ENCODE peak calls at places on chromosome 15, in eight cellular contexts. One of them, this sample, is unnamed.

GRCh38 chr15:87874896-87875661 is 381.5 kb downstream of the NTRK3 start:
- DNase-seq in body of pancreas: no peak
- DNase-seq in transverse colon: no peak
- DNase-seq in astrocyte: peak; percentile 72
- DNase-seq in cardiac muscle cell: peak; percentile 72
- DNase-seq in fibroblast of lung: peak; percentile 81
- DNase-seq in adrenal gland: no peak
- DNase-seq in esophagus muscularis mucosa: no peak
- DNase-seq in this sample: no peak

GRCh38 chr15:69386284-69386683 is 27.9 kb upstream of the KIF23 start:
- DNase-seq in fibroblast of lung: no peak
- DNase-seq in transverse colon: no peak
- DNase-seq in cardiac muscle cell: no peak
- DNase-seq in astrocyte: no peak
- DNase-seq in body of pancreas: no peak
- DNase-seq in esophagus muscularis mucosa: no peak
- DNase-seq in adrenal gland: no peak
- DNase-seq in this sample: no peak

GRCh38 chr15:91113036-91113435 is 13.0 kb downstream of the SV2B start:
- DNase-seq in body of pancreas: no peak
- DNase-seq in adrenal gland: no peak
- DNase-seq in astrocyte: no peak
- DNase-seq in cardiac muscle cell: no peak
- DNase-seq in esophagus muscularis mucosa: no peak
- DNase-seq in transverse colon: no peak
- DNase-seq in fibroblast of lung: no peak
- DNase-seq in this sample: no peak

GRCh38 chr15:72784233-72784876 is 797 bp upstream of the ADPGK start:
- DNase-seq in body of pancreas: no peak
- DNase-seq in cardiac muscle cell: peak; percentile 93
- DNase-seq in transverse colon: no peak
- DNase-seq in fibroblast of lung: peak; percentile 78
- DNase-seq in astrocyte: peak; percentile 74
- DNase-seq in adrenal gland: peak; percentile 75
- DNase-seq in esophagus muscularis mucosa: no peak
- DNase-seq in this sample: peak; percentile 39

GRCh38 chr15:57494575-57494974 is 97.1 kb upstream of the MYZAP start:
- DNase-seq in esophagus muscularis mucosa: no peak
- DNase-seq in body of pancreas: no peak
- DNase-seq in fibroblast of lung: no peak
- DNase-seq in adrenal gland: no peak
- DNase-seq in cardiac muscle cell: no peak
- DNase-seq in astrocyte: no peak
- DNase-seq in transverse colon: no peak
- DNase-seq in this sample: no peak

GRCh38 chr15:31403096-31403495 is 76.5 kb downstream of the KLF13 start:
- DNase-seq in adrenal gland: no peak
- DNase-seq in body of pancreas: no peak
- DNase-seq in transverse colon: no peak
- DNase-seq in fibroblast of lung: no peak
- DNase-seq in cardiac muscle cell: no peak
- DNase-seq in esophagus muscularis mucosa: no peak
- DNase-seq in astrocyte: no peak
- DNase-seq in this sample: no peak

GRCh38 chr15:72231847-72232461 is 964 bp upstream of the PKM start:
- DNase-seq in fibroblast of lung: peak; percentile 88
- DNase-seq in astrocyte: peak; percentile 84
- DNase-seq in cardiac muscle cell: peak; percentile 80
- DNase-seq in body of pancreas: peak; percentile 54
- DNase-seq in transverse colon: peak; percentile 59
- DNase-seq in esophagus muscularis mucosa: no peak
- DNase-seq in adrenal gland: peak; percentile 88
- DNase-seq in this sample: no peak

GRCh38 chr15:27449041-27449440 is 478.1 kb downstream of the GABRG3 start:
- DNase-seq in esophagus muscularis mucosa: no peak
- DNase-seq in transverse colon: no peak
- DNase-seq in cardiac muscle cell: peak; percentile 11
- DNase-seq in adrenal gland: no peak
- DNase-seq in astrocyte: peak; percentile 69
- DNase-seq in body of pancreas: no peak
- DNase-seq in fibroblast of lung: peak; percentile 77
- DNase-seq in this sample: no peak

GRCh38 chr15:43991235-43991634 is 164.4 kb downstream of the WDR76 start:
- DNase-seq in adrenal gland: no peak
- DNase-seq in fibroblast of lung: no peak
- DNase-seq in esophagus muscularis mucosa: no peak
- DNase-seq in astrocyte: no peak
- DNase-seq in transverse colon: no peak
- DNase-seq in body of pancreas: no peak
- DNase-seq in cardiac muscle cell: no peak
- DNase-seq in this sample: no peak

GRCh38 chr15:101303408-101303807 is 8.4 kb upstream of the SNRPA1 start:
- DNase-seq in astrocyte: no peak
- DNase-seq in transverse colon: no peak
- DNase-seq in body of pancreas: peak; percentile 0
- DNase-seq in cardiac muscle cell: no peak
- DNase-seq in adrenal gland: no peak
- DNase-seq in fibroblast of lung: no peak
- DNase-seq in esophagus muscularis mucosa: no peak
- DNase-seq in this sample: no peak

GRCh38 chr15:83285979-83286553 is 1.6 kb upstream of the BNC1 start:
- DNase-seq in astrocyte: peak; percentile 94
- DNase-seq in transverse colon: no peak
- DNase-seq in cardiac muscle cell: peak; percentile 74
- DNase-seq in esophagus muscularis mucosa: peak; percentile 60
- DNase-seq in adrenal gland: no peak
- DNase-seq in body of pancreas: no peak
- DNase-seq in fibroblast of lung: peak; percentile 95
- DNase-seq in this sample: peak; percentile 35

GRCh38 chr15:72197045-72197459 is 535 bp downstream of the GRAMD2A start:
- DNase-seq in transverse colon: no peak
- DNase-seq in cardiac muscle cell: no peak
- DNase-seq in adrenal gland: no peak
- DNase-seq in esophagus muscularis mucosa: no peak
- DNase-seq in body of pancreas: no peak
- DNase-seq in fibroblast of lung: no peak
- DNase-seq in astrocyte: no peak
- DNase-seq in this sample: no peak

GRCh38 chr15:57111002-57111401 is 192.6 kb downstream of the TCF12 start:
- DNase-seq in astrocyte: no peak
- DNase-seq in adrenal gland: no peak
- DNase-seq in body of pancreas: no peak
- DNase-seq in cardiac muscle cell: no peak
- DNase-seq in fibroblast of lung: no peak
- DNase-seq in transverse colon: no peak
- DNase-seq in esophagus muscularis mucosa: no peak
- DNase-seq in this sample: no peak

GRCh38 chr15:52295421-52295991 is at the start of gene MYO5C:
- DNase-seq in fibroblast of lung: peak; percentile 43
- DNase-seq in body of pancreas: peak; percentile 98
- DNase-seq in cardiac muscle cell: peak; percentile 37
- DNase-seq in transverse colon: peak; percentile 91
- DNase-seq in esophagus muscularis mucosa: no peak
- DNase-seq in adrenal gland: peak; percentile 88
- DNase-seq in astrocyte: peak; percentile 18
- DNase-seq in this sample: peak; percentile 85

GRCh38 chr15:85742186-85742751 is 52.5 kb downstream of the KLHL25 start:
- DNase-seq in cardiac muscle cell: peak; percentile 58
- DNase-seq in fibroblast of lung: peak; percentile 39
- DNase-seq in adrenal gland: no peak
- DNase-seq in esophagus muscularis mucosa: no peak
- DNase-seq in astrocyte: no peak
- DNase-seq in transverse colon: no peak
- DNase-seq in body of pancreas: no peak
- DNase-seq in this sample: no peak

GRCh38 chr15:34610388-34610787 is 26.9 kb upstream of the GOLGA8B start:
- DNase-seq in adrenal gland: no peak
- DNase-seq in transverse colon: no peak
- DNase-seq in fibroblast of lung: no peak
- DNase-seq in astrocyte: no peak
- DNase-seq in body of pancreas: no peak
- DNase-seq in cardiac muscle cell: no peak
- DNase-seq in esophagus muscularis mucosa: no peak
- DNase-seq in this sample: no peak

GRCh38 chr15:37921527-37922385 is 12.7 kb upstream of the TMCO5A start:
- DNase-seq in astrocyte: no peak
- DNase-seq in transverse colon: no peak
- DNase-seq in fibroblast of lung: peak; percentile 30
- DNase-seq in adrenal gland: no peak
- DNase-seq in cardiac muscle cell: no peak
- DNase-seq in esophagus muscularis mucosa: no peak
- DNase-seq in body of pancreas: no peak
- DNase-seq in this sample: no peak

GRCh38 chr15:70535071-70535954 is 228.0 kb downstream of the UACA start:
- DNase-seq in esophagus muscularis mucosa: no peak
- DNase-seq in cardiac muscle cell: no peak
- DNase-seq in fibroblast of lung: no peak
- DNase-seq in body of pancreas: no peak
- DNase-seq in transverse colon: peak; percentile 41
- DNase-seq in astrocyte: no peak
- DNase-seq in adrenal gland: no peak
- DNase-seq in this sample: no peak

GRCh38 chr15:42622328-42622925 is 47.0 kb downstream of the STARD9 start:
- DNase-seq in esophagus muscularis mucosa: no peak
- DNase-seq in body of pancreas: no peak
- DNase-seq in transverse colon: peak; percentile 13
- DNase-seq in cardiac muscle cell: no peak
- DNase-seq in astrocyte: no peak
- DNase-seq in fibroblast of lung: no peak
- DNase-seq in adrenal gland: no peak
- DNase-seq in this sample: peak; percentile 4

GRCh38 chr15:71761649-71762048 is 48.7 kb upstream of the NR2E3 start:
- DNase-seq in transverse colon: peak; percentile 71
- DNase-seq in astrocyte: peak; percentile 80
- DNase-seq in esophagus muscularis mucosa: no peak
- DNase-seq in fibroblast of lung: peak; percentile 90
- DNase-seq in cardiac muscle cell: peak; percentile 75
- DNase-seq in body of pancreas: no peak
- DNase-seq in adrenal gland: peak; percentile 79
- DNase-seq in this sample: no peak

GRCh38 chr15:25848769-25849430 is 14.2 kb downstream of the ATP10A start:
- DNase-seq in cardiac muscle cell: no peak
- DNase-seq in fibroblast of lung: no peak
- DNase-seq in esophagus muscularis mucosa: no peak
- DNase-seq in astrocyte: no peak
- DNase-seq in body of pancreas: no peak
- DNase-seq in adrenal gland: no peak
- DNase-seq in transverse colon: no peak
- DNase-seq in this sample: peak; percentile 60

DNA sequence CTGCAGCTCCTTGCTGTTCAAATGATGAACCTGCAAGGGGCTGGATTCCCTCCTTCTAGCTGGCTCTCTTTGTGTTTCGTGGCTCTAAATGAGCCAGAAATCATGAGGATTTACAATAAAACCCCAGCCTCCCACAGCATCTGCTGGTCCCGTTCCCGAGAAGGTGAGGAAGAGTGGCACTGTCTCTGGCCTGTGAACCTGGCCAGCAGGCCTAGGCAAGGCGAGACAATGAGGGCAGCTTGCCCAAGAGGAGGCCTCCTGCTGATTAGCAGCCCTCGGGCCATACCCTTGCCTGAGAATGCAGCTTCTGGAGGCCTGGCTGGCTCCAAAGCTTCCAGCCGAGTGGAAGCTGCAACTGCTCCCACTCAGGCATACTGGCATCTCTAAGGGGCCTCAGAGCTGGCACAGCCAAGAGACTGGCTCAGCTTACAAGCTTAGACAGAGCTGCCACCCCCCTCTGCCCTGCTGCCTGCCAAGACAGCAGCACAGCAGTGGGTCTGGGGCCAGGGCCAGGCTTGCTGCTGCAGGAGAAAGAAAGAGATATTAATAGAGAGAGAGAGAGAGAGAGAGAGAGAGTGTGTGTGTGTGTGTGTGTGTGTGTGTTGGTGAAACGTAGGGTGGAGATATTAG is 76.5 kb downstream of the HMG20A start:
- DNase-seq in transverse colon: peak; percentile 22
- DNase-seq in body of pancreas: peak; percentile 86
- DNase-seq in cardiac muscle cell: peak; percentile 67
- DNase-seq in esophagus muscularis mucosa: no peak
- DNase-seq in adrenal gland: peak; percentile 74
- DNase-seq in fibroblast of lung: peak; percentile 55
- DNase-seq in astrocyte: peak; percentile 45
- DNase-seq in this sample: no peak
- TF ChIP-seq CTCF in transverse colon: no peak
- TF ChIP-seq CTCF in body of pancreas: no peak
- TF ChIP-seq CTCF in cardiac muscle cell: no peak
- TF ChIP-seq CTCF in esophagus muscularis mucosa: no peak
- TF ChIP-seq CTCF in adrenal gland: no peak
- TF ChIP-seq CTCF in fibroblast of lung: no peak
- TF ChIP-seq CTCF in astrocyte: no peak
- TF ChIP-seq CTCF in this sample: no peak

DNA sequence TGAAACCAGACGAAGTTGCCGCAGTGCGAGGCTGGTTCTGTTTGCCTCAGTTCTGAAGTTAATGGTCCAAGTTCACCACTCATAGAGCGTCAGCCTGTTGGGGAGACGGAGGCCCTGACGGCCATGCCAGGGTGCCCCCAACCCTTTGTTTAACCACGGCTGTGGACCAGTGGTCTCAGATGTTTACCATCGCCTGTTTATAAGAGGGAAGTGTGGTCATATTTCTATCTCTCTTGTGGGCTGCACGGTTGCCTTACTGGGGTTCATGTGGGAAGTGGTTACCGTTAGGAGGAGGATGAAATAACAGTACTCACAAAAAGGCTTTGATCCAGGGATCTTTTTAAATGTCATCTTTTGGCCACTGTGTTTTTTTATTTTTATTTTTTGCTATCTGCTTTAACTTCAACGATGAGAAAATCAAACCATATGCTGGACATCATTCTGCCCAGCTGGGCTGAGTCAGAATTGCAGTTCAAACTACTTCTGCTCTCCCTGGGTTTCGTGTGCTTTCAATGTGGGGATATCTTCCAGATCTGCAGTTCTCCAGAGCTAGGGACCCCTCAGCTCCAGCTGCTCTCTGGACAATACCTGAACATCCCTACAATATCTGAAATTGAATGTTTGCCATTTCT is 17.8 kb downstream of the SMAD3 start:
- DNase-seq in fibroblast of lung: no peak
- DNase-seq in cardiac muscle cell: no peak
- DNase-seq in body of pancreas: no peak
- DNase-seq in transverse colon: no peak
- DNase-seq in adrenal gland: no peak
- DNase-seq in astrocyte: no peak
- DNase-seq in esophagus muscularis mucosa: no peak
- DNase-seq in this sample: no peak
- H3K4me1 ChIP-seq in fibroblast of lung: peaks cover 73% of the 10 kb centered on the region
- H3K4me1 ChIP-seq in cardiac muscle cell: peaks cover 65% of the 10 kb centered on the region
- H3K4me1 ChIP-seq in body of pancreas: peaks cover 94% of the 10 kb centered on the region
- H3K4me1 ChIP-seq in transverse colon: peaks cover 77% of the 10 kb centered on the region
- H3K4me1 ChIP-seq in adrenal gland: peaks cover 15% of the 10 kb centered on the region
- H3K4me1 ChIP-seq in astrocyte: peaks cover 79% of the 10 kb centered on the region
- H3K4me1 ChIP-seq in esophagus muscularis mucosa: peaks cover 97% of the 10 kb centered on the region
- H3K4me1 ChIP-seq in this sample: peaks cover 42% of the 10 kb centered on the region

GRCh38 chr15:99674279-99674678 is 59.0 kb downstream of the LYSMD4 start:
- DNase-seq in esophagus muscularis mucosa: no peak
- DNase-seq in fibroblast of lung: no peak
- DNase-seq in transverse colon: no peak
- DNase-seq in adrenal gland: no peak
- DNase-seq in body of pancreas: no peak
- DNase-seq in astrocyte: no peak
- DNase-seq in cardiac muscle cell: no peak
- DNase-seq in this sample: no peak
- TF ChIP-seq CTCF in esophagus muscularis mucosa: no peak
- TF ChIP-seq CTCF in fibroblast of lung: no peak
- TF ChIP-seq CTCF in transverse colon: no peak
- TF ChIP-seq CTCF in adrenal gland: no peak
- TF ChIP-seq CTCF in body of pancreas: no peak
- TF ChIP-seq CTCF in astrocyte: no peak
- TF ChIP-seq CTCF in cardiac muscle cell: no peak
- TF ChIP-seq CTCF in this sample: no peak

GRCh38 chr15:40052604-40053003 is 13.6 kb upstream of the SRP14 start:
- DNase-seq in body of pancreas: no peak
- DNase-seq in adrenal gland: peak; percentile 6
- DNase-seq in transverse colon: peak; percentile 78
- DNase-seq in astrocyte: no peak
- DNase-seq in fibroblast of lung: no peak
- DNase-seq in cardiac muscle cell: no peak
- DNase-seq in esophagus muscularis mucosa: no peak
- DNase-seq in this sample: no peak
- H3K4me1 ChIP-seq in body of pancreas: peaks cover 37% of the 10 kb centered on the region
- H3K4me1 ChIP-seq in adrenal gland: peaks cover under 1% of the 10 kb centered on the region
- H3K4me1 ChIP-seq in transverse colon: peaks cover 67% of the 10 kb centered on the region
- H3K4me1 ChIP-seq in astrocyte: peaks cover 24% of the 10 kb centered on the region
- H3K4me1 ChIP-seq in fibroblast of lung: peaks cover 25% of the 10 kb centered on the region
- H3K4me1 ChIP-seq in cardiac muscle cell: peaks cover 14% of the 10 kb centered on the region
- H3K4me1 ChIP-seq in esophagus muscularis mucosa: peaks cover 20% of the 10 kb centered on the region
- H3K4me1 ChIP-seq in this sample: peaks cover 29% of the 10 kb centered on the region

This sample was measured in Caco-2.